ENCODE peak calls at places on chromosome 12, in five cellular contexts. One of them, this sample, is unnamed.

GRCh38 chr12:19006626-19007025 is 122.9 kb upstream of the PLEKHA5 start:
- DNase-seq in activated CD8-positive, alpha-beta T cell treated with anti-CD3 and anti-CD28 coated beads for 36 hours: no peak
- DNase-seq in tibial artery: no peak
- DNase-seq in WTC11: no peak
- DNase-seq in fibroblast of lung: no peak
- DNase-seq in this sample: no peak

GRCh38 chr12:7612851-7613250 is 52.9 kb downstream of the APOBEC1 start:
- DNase-seq in fibroblast of lung: no peak
- DNase-seq in WTC11: no peak
- DNase-seq in activated CD8-positive, alpha-beta T cell treated with anti-CD3 and anti-CD28 coated beads for 36 hours: no peak
- DNase-seq in tibial artery: no peak
- DNase-seq in this sample: no peak

GRCh38 chr12:103930787-103931536 is 752 bp downstream of the HSP90B1 start:
- DNase-seq in tibial artery: peak
- DNase-seq in activated CD8-positive, alpha-beta T cell treated with anti-CD3 and anti-CD28 coated beads for 36 hours: peak
- DNase-seq in fibroblast of lung: peak
- DNase-seq in WTC11: peak
- DNase-seq in this sample: peak

GRCh38 chr12:94690199-94690695 is 39.9 kb upstream of the TMCC3 start:
- DNase-seq in tibial artery: no peak
- DNase-seq in fibroblast of lung: no peak
- DNase-seq in activated CD8-positive, alpha-beta T cell treated with anti-CD3 and anti-CD28 coated beads for 36 hours: no peak
- DNase-seq in WTC11: no peak
- DNase-seq in this sample: no peak

GRCh38 chr12:40012709-40013108 is 93.2 kb downstream of the SLC2A13 start:
- DNase-seq in tibial artery: no peak
- DNase-seq in fibroblast of lung: no peak
- DNase-seq in activated CD8-positive, alpha-beta T cell treated with anti-CD3 and anti-CD28 coated beads for 36 hours: no peak
- DNase-seq in WTC11: no peak
- DNase-seq in this sample: no peak

GRCh38 chr12:67710582-67710981 is 62.0 kb downstream of the DYRK2 start:
- DNase-seq in activated CD8-positive, alpha-beta T cell treated with anti-CD3 and anti-CD28 coated beads for 36 hours: no peak
- DNase-seq in tibial artery: no peak
- DNase-seq in fibroblast of lung: peak
- DNase-seq in WTC11: no peak
- DNase-seq in this sample: peak

GRCh38 chr12:118358008-118358359 is 14.7 kb downstream of the TAOK3 start:
- DNase-seq in fibroblast of lung: no peak
- DNase-seq in tibial artery: no peak
- DNase-seq in WTC11: no peak
- DNase-seq in activated CD8-positive, alpha-beta T cell treated with anti-CD3 and anti-CD28 coated beads for 36 hours: no peak
- DNase-seq in this sample: no peak

GRCh38 chr12:123602651-123603195 is 824 bp downstream of the DDX55 start:
- DNase-seq in activated CD8-positive, alpha-beta T cell treated with anti-CD3 and anti-CD28 coated beads for 36 hours: peak
- DNase-seq in tibial artery: no peak
- DNase-seq in WTC11: no peak
- DNase-seq in fibroblast of lung: no peak
- DNase-seq in this sample: no peak

GRCh38 chr12:82912406-82912805 is 225.7 kb downstream of the TMTC2 start:
- DNase-seq in activated CD8-positive, alpha-beta T cell treated with anti-CD3 and anti-CD28 coated beads for 36 hours: no peak
- DNase-seq in tibial artery: no peak
- DNase-seq in fibroblast of lung: peak
- DNase-seq in WTC11: no peak
- DNase-seq in this sample: no peak

GRCh38 chr12:110223777-110224378 is 57.2 kb upstream of the ATP2A2 start:
- DNase-seq in fibroblast of lung: peak
- DNase-seq in tibial artery: no peak
- DNase-seq in WTC11: no peak
- DNase-seq in activated CD8-positive, alpha-beta T cell treated with anti-CD3 and anti-CD28 coated beads for 36 hours: no peak
- DNase-seq in this sample: no peak

GRCh38 chr12:64373204-64373603 is 17.4 kb downstream of the C12orf56 start:
- DNase-seq in activated CD8-positive, alpha-beta T cell treated with anti-CD3 and anti-CD28 coated beads for 36 hours: no peak
- DNase-seq in tibial artery: no peak
- DNase-seq in WTC11: no peak
- DNase-seq in fibroblast of lung: no peak
- DNase-seq in this sample: no peak

GRCh38 chr12:39145175-39145999 is 240.0 kb upstream of the CPNE8 start:
- DNase-seq in fibroblast of lung: peak
- DNase-seq in activated CD8-positive, alpha-beta T cell treated with anti-CD3 and anti-CD28 coated beads for 36 hours: peak
- DNase-seq in tibial artery: no peak
- DNase-seq in WTC11: peak
- DNase-seq in this sample: peak

GRCh38 chr12:80222261-80222660 is 122.9 kb downstream of the OTOGL start:
- DNase-seq in activated CD8-positive, alpha-beta T cell treated with anti-CD3 and anti-CD28 coated beads for 36 hours: no peak
- DNase-seq in fibroblast of lung: no peak
- DNase-seq in tibial artery: no peak
- DNase-seq in WTC11: no peak
- DNase-seq in this sample: no peak

GRCh38 chr12:127106723-127107122 is 1160.2 kb upstream of the TMEM132C start:
- DNase-seq in tibial artery: no peak
- DNase-seq in fibroblast of lung: no peak
- DNase-seq in WTC11: no peak
- DNase-seq in activated CD8-positive, alpha-beta T cell treated with anti-CD3 and anti-CD28 coated beads for 36 hours: no peak
- DNase-seq in this sample: no peak

GRCh38 chr12:51270847-51271518 is 768 bp upstream of the SMAGP start:
- DNase-seq in WTC11: no peak
- DNase-seq in tibial artery: no peak
- DNase-seq in activated CD8-positive, alpha-beta T cell treated with anti-CD3 and anti-CD28 coated beads for 36 hours: no peak
- DNase-seq in fibroblast of lung: peak
- DNase-seq in this sample: no peak

GRCh38 chr12:32522322-32523221 is 123.2 kb downstream of the FGD4 start:
- DNase-seq in WTC11: no peak
- DNase-seq in activated CD8-positive, alpha-beta T cell treated with anti-CD3 and anti-CD28 coated beads for 36 hours: no peak
- DNase-seq in fibroblast of lung: peak
- DNase-seq in tibial artery: no peak
- DNase-seq in this sample: no peak

GRCh38 chr12:112513496-112513895 is 94.7 kb downstream of the PTPN11 start:
- DNase-seq in WTC11: no peak
- DNase-seq in activated CD8-positive, alpha-beta T cell treated with anti-CD3 and anti-CD28 coated beads for 36 hours: no peak
- DNase-seq in tibial artery: no peak
- DNase-seq in fibroblast of lung: no peak
- DNase-seq in this sample: no peak

GRCh38 chr12:51343201-51343600 is 3.3 kb downstream of the CELA1 start:
- DNase-seq in tibial artery: no peak
- DNase-seq in WTC11: no peak
- DNase-seq in activated CD8-positive, alpha-beta T cell treated with anti-CD3 and anti-CD28 coated beads for 36 hours: no peak
- DNase-seq in fibroblast of lung: no peak
- DNase-seq in this sample: no peak

GRCh38 chr12:68240975-68241374 is 12.4 kb downstream of the IL22 start:
- DNase-seq in fibroblast of lung: peak
- DNase-seq in activated CD8-positive, alpha-beta T cell treated with anti-CD3 and anti-CD28 coated beads for 36 hours: peak
- DNase-seq in WTC11: no peak
- DNase-seq in tibial artery: no peak
- DNase-seq in this sample: peak

GRCh38 chr12:122336015-122336946 is 70.0 kb upstream of the VPS33A start:
- DNase-seq in WTC11: peak
- DNase-seq in activated CD8-positive, alpha-beta T cell treated with anti-CD3 and anti-CD28 coated beads for 36 hours: peak
- DNase-seq in fibroblast of lung: peak
- DNase-seq in tibial artery: no peak
- DNase-seq in this sample: peak

GRCh38 chr12:50573271-50573670 is 68.5 kb downstream of the DIP2B start:
- DNase-seq in tibial artery: no peak
- DNase-seq in activated CD8-positive, alpha-beta T cell treated with anti-CD3 and anti-CD28 coated beads for 36 hours: no peak
- DNase-seq in WTC11: no peak
- DNase-seq in fibroblast of lung: no peak
- DNase-seq in this sample: no peak

GRCh38 chr12:108139454-108139853 is 10.4 kb downstream of the WSCD2 start:
- DNase-seq in WTC11: no peak
- DNase-seq in fibroblast of lung: no peak
- DNase-seq in activated CD8-positive, alpha-beta T cell treated with anti-CD3 and anti-CD28 coated beads for 36 hours: no peak
- DNase-seq in tibial artery: peak
- DNase-seq in this sample: no peak

GRCh38 chr12:128083132-128083729 is 183.7 kb upstream of the TMEM132C start:
- DNase-seq in fibroblast of lung: no peak
- DNase-seq in WTC11: no peak
- DNase-seq in tibial artery: no peak
- DNase-seq in activated CD8-positive, alpha-beta T cell treated with anti-CD3 and anti-CD28 coated beads for 36 hours: no peak
- DNase-seq in this sample: no peak

GRCh38 chr12:19419086-19419485 is 20.2 kb upstream of the AEBP2 start:
- DNase-seq in WTC11: no peak
- DNase-seq in tibial artery: no peak
- DNase-seq in activated CD8-positive, alpha-beta T cell treated with anti-CD3 and anti-CD28 coated beads for 36 hours: no peak
- DNase-seq in fibroblast of lung: no peak
- DNase-seq in this sample: no peak

GRCh38 chr12:28303192-28303591 is 112.9 kb downstream of the CCDC91 start:
- DNase-seq in fibroblast of lung: no peak
- DNase-seq in WTC11: no peak
- DNase-seq in activated CD8-positive, alpha-beta T cell treated with anti-CD3 and anti-CD28 coated beads for 36 hours: no peak
- DNase-seq in tibial artery: no peak
- DNase-seq in this sample: no peak

GRCh38 chr12:101794574-101794973 is 36.2 kb downstream of the GNPTAB start:
- DNase-seq in tibial artery: no peak
- DNase-seq in WTC11: no peak
- DNase-seq in fibroblast of lung: no peak
- DNase-seq in activated CD8-positive, alpha-beta T cell treated with anti-CD3 and anti-CD28 coated beads for 36 hours: no peak
- DNase-seq in this sample: no peak

GRCh38 chr12:92561543-92561899 is 141.3 kb upstream of the PLEKHG7 start:
- DNase-seq in fibroblast of lung: peak
- DNase-seq in activated CD8-positive, alpha-beta T cell treated with anti-CD3 and anti-CD28 coated beads for 36 hours: no peak
- DNase-seq in WTC11: no peak
- DNase-seq in tibial artery: peak
- DNase-seq in this sample: no peak

GRCh38 chr12:27511031-27511722 is 12.8 kb upstream of the PPFIBP1 start:
- DNase-seq in WTC11: no peak
- DNase-seq in fibroblast of lung: peak
- DNase-seq in tibial artery: no peak
- DNase-seq in activated CD8-positive, alpha-beta T cell treated with anti-CD3 and anti-CD28 coated beads for 36 hours: no peak
- DNase-seq in this sample: no peak

GRCh38 chr12:18935371-18935965 is 194.1 kb upstream of the PLEKHA5 start:
- DNase-seq in activated CD8-positive, alpha-beta T cell treated with anti-CD3 and anti-CD28 coated beads for 36 hours: no peak
- DNase-seq in tibial artery: no peak
- DNase-seq in fibroblast of lung: peak
- DNase-seq in WTC11: no peak
- DNase-seq in this sample: no peak

GRCh38 chr12:88153959-88154358 is 11.9 kb downstream of the TMTC3 start:
- DNase-seq in fibroblast of lung: peak
- DNase-seq in tibial artery: no peak
- DNase-seq in activated CD8-positive, alpha-beta T cell treated with anti-CD3 and anti-CD28 coated beads for 36 hours: no peak
- DNase-seq in WTC11: no peak
- DNase-seq in this sample: no peak

GRCh38 chr12:49987620-49988303 is 15.0 kb downstream of the AQP6 start:
- DNase-seq in tibial artery: peak
- DNase-seq in activated CD8-positive, alpha-beta T cell treated with anti-CD3 and anti-CD28 coated beads for 36 hours: no peak
- DNase-seq in WTC11: no peak
- DNase-seq in fibroblast of lung: no peak
- DNase-seq in this sample: no peak

GRCh38 chr12:14773685-14774073 is 29.6 kb downstream of the WBP11 start:
- DNase-seq in tibial artery: peak
- DNase-seq in fibroblast of lung: no peak
- DNase-seq in activated CD8-positive, alpha-beta T cell treated with anti-CD3 and anti-CD28 coated beads for 36 hours: no peak
- DNase-seq in WTC11: peak
- DNase-seq in this sample: no peak

GRCh38 chr12:132765366-132765765 is 3.7 kb upstream of the ANKLE2 start:
- DNase-seq in WTC11: no peak
- DNase-seq in fibroblast of lung: no peak
- DNase-seq in tibial artery: no peak
- DNase-seq in activated CD8-positive, alpha-beta T cell treated with anti-CD3 and anti-CD28 coated beads for 36 hours: no peak
- DNase-seq in this sample: no peak

GRCh38 chr12:57732270-57732669 is 6.3 kb downstream of the AGAP2 start:
- DNase-seq in WTC11: no peak
- DNase-seq in activated CD8-positive, alpha-beta T cell treated with anti-CD3 and anti-CD28 coated beads for 36 hours: no peak
- DNase-seq in fibroblast of lung: no peak
- DNase-seq in tibial artery: no peak
- DNase-seq in this sample: no peak

GRCh38 chr12:54018608-54018984 is 9.6 kb upstream of the HOXC6 start:
- DNase-seq in WTC11: no peak
- DNase-seq in fibroblast of lung: no peak
- DNase-seq in activated CD8-positive, alpha-beta T cell treated with anti-CD3 and anti-CD28 coated beads for 36 hours: no peak
- DNase-seq in tibial artery: peak
- DNase-seq in this sample: no peak

GRCh38 chr12:54017845-54018607 is 9.2 kb downstream of the HOXC8 start:
- DNase-seq in WTC11: peak
- DNase-seq in tibial artery: peak
- DNase-seq in fibroblast of lung: no peak
- DNase-seq in activated CD8-positive, alpha-beta T cell treated with anti-CD3 and anti-CD28 coated beads for 36 hours: peak
- DNase-seq in this sample: peak

GRCh38 chr12:54016051-54016450 is 7.3 kb downstream of the HOXC8 start:
- DNase-seq in activated CD8-positive, alpha-beta T cell treated with anti-CD3 and anti-CD28 coated beads for 36 hours: no peak
- DNase-seq in WTC11: no peak
- DNase-seq in tibial artery: no peak
- DNase-seq in fibroblast of lung: no peak
- DNase-seq in this sample: no peak

GRCh38 chr12:54016478-54016964 is 7.7 kb downstream of the HOXC8 start:
- DNase-seq in activated CD8-positive, alpha-beta T cell treated with anti-CD3 and anti-CD28 coated beads for 36 hours: no peak
- DNase-seq in tibial artery: no peak
- DNase-seq in fibroblast of lung: no peak
- DNase-seq in WTC11: no peak
- DNase-seq in this sample: no peak

GRCh38 chr12:54017027-54017788 is 8.4 kb downstream of the HOXC8 start:
- DNase-seq in fibroblast of lung: no peak
- DNase-seq in activated CD8-positive, alpha-beta T cell treated with anti-CD3 and anti-CD28 coated beads for 36 hours: no peak
- DNase-seq in WTC11: no peak
- DNase-seq in tibial artery: peak
- DNase-seq in this sample: peak
- TF ChIP-seq CTCF in fibroblast of lung: no peak
- TF ChIP-seq CTCF in activated CD8-positive, alpha-beta T cell treated with anti-CD3 and anti-CD28 coated beads for 36 hours: no peak
- TF ChIP-seq CTCF in WTC11: no peak
- TF ChIP-seq CTCF in tibial artery: no peak
- TF ChIP-seq CTCF in this sample: no peak

DNA sequence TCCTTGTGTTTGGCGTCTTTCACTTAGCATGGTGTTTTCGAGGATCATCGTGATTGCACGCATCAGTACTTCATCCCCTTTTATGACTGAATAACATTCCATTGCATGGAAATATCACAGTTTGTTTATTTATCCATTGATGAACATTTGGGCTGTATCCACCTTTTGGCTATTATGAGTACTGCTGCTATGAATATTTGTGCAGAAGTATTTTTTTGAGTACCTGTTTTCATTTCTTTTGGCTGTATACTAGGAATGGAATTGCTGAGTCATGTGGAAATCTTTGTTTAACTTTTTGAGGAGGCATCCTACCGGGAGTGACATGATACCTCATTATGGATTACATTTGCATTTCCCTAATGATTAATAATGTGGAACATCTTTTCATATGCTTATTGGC is 66.4 kb downstream of the WNK1 start:
- DNase-seq in tibial artery: no peak
- DNase-seq in fibroblast of lung: peak
- DNase-seq in WTC11: no peak
- DNase-seq in activated CD8-positive, alpha-beta T cell treated with anti-CD3 and anti-CD28 coated beads for 36 hours: no peak
- DNase-seq in this sample: no peak
- TF ChIP-seq CTCF in tibial artery: peak
- TF ChIP-seq CTCF in fibroblast of lung: peak
- TF ChIP-seq CTCF in WTC11: no peak
- TF ChIP-seq CTCF in activated CD8-positive, alpha-beta T cell treated with anti-CD3 and anti-CD28 coated beads for 36 hours: no peak
- TF ChIP-seq CTCF in this sample: no peak

GRCh38 chr12:43336962-43337555 is 214.9 kb downstream of the ADAMTS20 start:
- DNase-seq in WTC11: no peak
- DNase-seq in tibial artery: no peak
- DNase-seq in activated CD8-positive, alpha-beta T cell treated with anti-CD3 and anti-CD28 coated beads for 36 hours: no peak
- DNase-seq in fibroblast of lung: peak
- DNase-seq in this sample: peak
- TF ChIP-seq CTCF in WTC11: no peak
- TF ChIP-seq CTCF in tibial artery: peak
- TF ChIP-seq CTCF in activated CD8-positive, alpha-beta T cell treated with anti-CD3 and anti-CD28 coated beads for 36 hours: no peak
- TF ChIP-seq CTCF in fibroblast of lung: peak
- TF ChIP-seq CTCF in this sample: no peak

GRCh38 chr12:42255221-42255874 is 17.3 kb upstream of the YAF2 start:
- DNase-seq in tibial artery: no peak
- DNase-seq in activated CD8-positive, alpha-beta T cell treated with anti-CD3 and anti-CD28 coated beads for 36 hours: no peak
- DNase-seq in WTC11: no peak
- DNase-seq in fibroblast of lung: no peak
- DNase-seq in this sample: no peak
- TF ChIP-seq CTCF in tibial artery: no peak
- TF ChIP-seq CTCF in activated CD8-positive, alpha-beta T cell treated with anti-CD3 and anti-CD28 coated beads for 36 hours: no peak
- TF ChIP-seq CTCF in WTC11: no peak
- TF ChIP-seq CTCF in fibroblast of lung: no peak
- TF ChIP-seq CTCF in this sample: no peak

This sample was measured in GM20000.